ENCODE peak calls at places on chromosomes 12 and 14, in five cellular contexts. One of them, this sample, is unnamed.

GRCh38 chr12:70733385-70733784 is 96.2 kb upstream of the PTPRB start:
- DNase-seq in GM04504: peak; percentile 43
- DNase-seq in heart left ventricle: no peak
- DNase-seq in DMS53: peak; percentile 92
- DNase-seq in BJ: no peak
- DNase-seq in this sample: no peak

GRCh38 chr12:3252416-3252815 is 175.2 kb downstream of the TSPAN9 start:
- DNase-seq in heart left ventricle: peak; percentile 96
- DNase-seq in DMS53: no peak
- DNase-seq in BJ: no peak
- DNase-seq in GM04504: peak; percentile 24
- DNase-seq in this sample: no peak

GRCh38 chr12:30134229-30134628 is 350.5 kb upstream of the TMTC1 start:
- DNase-seq in DMS53: peak; percentile 95
- DNase-seq in GM04504: no peak
- DNase-seq in BJ: no peak
- DNase-seq in heart left ventricle: no peak
- DNase-seq in this sample: no peak

GRCh38 chr14:36524874-36525745 is 5.1 kb upstream of the NKX2-1 start:
- DNase-seq in GM04504: no peak
- DNase-seq in BJ: no peak
- DNase-seq in heart left ventricle: no peak
- DNase-seq in DMS53: no peak
- DNase-seq in this sample: no peak

GRCh38 chr14:88551094-88551870 is 3.5 kb downstream of the PTPN21 start:
- DNase-seq in GM04504: peak; percentile 70
- DNase-seq in DMS53: peak; percentile 76
- DNase-seq in BJ: no peak
- DNase-seq in heart left ventricle: peak; percentile 86
- DNase-seq in this sample: peak; percentile 55

GRCh38 chr12:50633950-50634349 is 129.2 kb downstream of the DIP2B start:
- DNase-seq in GM04504: peak; percentile 79
- DNase-seq in DMS53: no peak
- DNase-seq in heart left ventricle: no peak
- DNase-seq in BJ: no peak
- DNase-seq in this sample: peak; percentile 72

GRCh38 chr14:101464310-101464983 is 96.8 kb upstream of the DIO3 start:
- DNase-seq in DMS53: no peak
- DNase-seq in BJ: no peak
- DNase-seq in GM04504: no peak
- DNase-seq in heart left ventricle: no peak
- DNase-seq in this sample: no peak

GRCh38 chr14:52267501-52268190 is at the start of gene PTGDR:
- DNase-seq in BJ: no peak
- DNase-seq in heart left ventricle: peak; percentile 47
- DNase-seq in GM04504: no peak
- DNase-seq in DMS53: no peak
- DNase-seq in this sample: no peak

GRCh38 chr14:34237098-34237497 is 224.9 kb downstream of the SPTSSA start:
- DNase-seq in DMS53: peak; percentile 81
- DNase-seq in heart left ventricle: no peak
- DNase-seq in GM04504: no peak
- DNase-seq in BJ: no peak
- DNase-seq in this sample: no peak

GRCh38 chr12:53657041-53657440 is 18.8 kb downstream of the ATP5MC2 start:
- DNase-seq in DMS53: peak; percentile 37
- DNase-seq in heart left ventricle: no peak
- DNase-seq in GM04504: no peak
- DNase-seq in BJ: no peak
- DNase-seq in this sample: no peak

GRCh38 chr12:75704664-75705063 is 193.3 kb upstream of the KRR1 start:
- DNase-seq in GM04504: no peak
- DNase-seq in DMS53: peak; percentile 82
- DNase-seq in heart left ventricle: no peak
- DNase-seq in BJ: no peak
- DNase-seq in this sample: no peak

GRCh38 chr14:85079842-85080741 is 449.9 kb upstream of the FLRT2 start:
- DNase-seq in DMS53: no peak
- DNase-seq in BJ: no peak
- DNase-seq in heart left ventricle: no peak
- DNase-seq in GM04504: no peak
- DNase-seq in this sample: no peak

GRCh38 chr14:99590746-99591555 is 13.1 kb downstream of the CCDC85C start:
- DNase-seq in heart left ventricle: no peak
- DNase-seq in GM04504: no peak
- DNase-seq in DMS53: peak; percentile 12
- DNase-seq in BJ: no peak
- DNase-seq in this sample: no peak

GRCh38 chr12:99609455-99610181 is 37.9 kb upstream of the GARIN6 start:
- DNase-seq in BJ: no peak
- DNase-seq in heart left ventricle: no peak
- DNase-seq in DMS53: no peak
- DNase-seq in GM04504: no peak
- DNase-seq in this sample: no peak

GRCh38 chr12:104155711-104156555 is 17.9 kb upstream of the NFYB start:
- DNase-seq in heart left ventricle: no peak
- DNase-seq in GM04504: no peak
- DNase-seq in DMS53: no peak
- DNase-seq in BJ: no peak
- DNase-seq in this sample: no peak

GRCh38 chr12:132629330-132629729 is 10.8 kb downstream of the P2RX2 start:
- DNase-seq in GM04504: no peak
- DNase-seq in heart left ventricle: no peak
- DNase-seq in DMS53: no peak
- DNase-seq in BJ: no peak
- DNase-seq in this sample: no peak

GRCh38 chr12:104306376-104306775 is 2.8 kb downstream of the EID3 start:
- DNase-seq in DMS53: no peak
- DNase-seq in BJ: no peak
- DNase-seq in heart left ventricle: no peak
- DNase-seq in GM04504: no peak
- DNase-seq in this sample: no peak

GRCh38 chr12:22640851-22641250 is 15.9 kb downstream of the ETNK1 start:
- DNase-seq in DMS53: no peak
- DNase-seq in heart left ventricle: no peak
- DNase-seq in BJ: no peak
- DNase-seq in GM04504: no peak
- DNase-seq in this sample: no peak

GRCh38 chr14:72740504-72740961 is 153.4 kb downstream of the DPF3 start:
- DNase-seq in BJ: no peak
- DNase-seq in heart left ventricle: no peak
- DNase-seq in GM04504: no peak
- DNase-seq in DMS53: no peak
- DNase-seq in this sample: no peak

GRCh38 chr14:42214981-42215491 is 608.4 kb downstream of the LRFN5 start:
- DNase-seq in DMS53: peak; percentile 42
- DNase-seq in heart left ventricle: no peak
- DNase-seq in GM04504: peak; percentile 47
- DNase-seq in BJ: peak; percentile 27
- DNase-seq in this sample: no peak

This sample was measured in SJSA1.